ENCODE peak calls at places on chromosomes 11 and 22, in five cellular contexts. T is K562, X is right lobe of liver, S is stomach, C is uterus. P is an unnamed sample. For H3K27me3, the result is how much of the 10 kb centered on the place peaks cover.

GRCh38 chr22:46970411-46971123 is 208.1 kb downstream of the TBC1D22A start:
- DNase-seq in X (no peak), T (no peak), S (no peak), C (no peak), P (no peak)

GRCh38 chr22:25013634-25014033 is 61.1 kb downstream of the KIAA1671 start:
- DNase-seq in T (no peak), C (peak), S (no peak), X (no peak), P (peak)

GRCh38 chr11:76206327-76207081 is at the start of gene WNT11:
- DNase-seq in C (peak), X (no peak), T (peak), S (peak), P (peak)

GRCh38 chr11:62614275-62614674 is 1.2 kb downstream of the ROM1 start:
- DNase-seq in S (peak), X (no peak), C (no peak), T (peak), P (peak)

GRCh38 chr11:83033972-83034672 is 37.6 kb downstream of the RAB30 start:
- DNase-seq in T (no peak), C (peak), X (no peak), S (peak), P (peak)

GRCh38 chr11:119639642-119640205 is 89.3 kb downstream of the NECTIN1 start:
- DNase-seq in T (no peak), S (no peak), X (no peak), C (no peak), P (no peak)

GRCh38 chr22:16957781-16958180 is 50.2 kb downstream of the GAB4 start:
- DNase-seq in X (no peak), C (no peak), T (peak), S (no peak), P (no peak)

GRCh38 chr22:29720824-29721323 is 1.1 kb downstream of the CABP7 start:
- DNase-seq in S (no peak), T (no peak), C (no peak), X (no peak), P (no peak)

GRCh38 chr22:49966041-49966715 is 5.6 kb downstream of the PIM3 start:
- DNase-seq in C (peak), T (no peak), X (peak), S (peak), P (peak)

GRCh38 chr22:29587938-29588699 is 7.2 kb upstream of the NIPSNAP1 start:
- DNase-seq in T (no peak), C (no peak), S (no peak), X (no peak), P (no peak)

GRCh38 chr11:77120571-77120970 is 7.5 kb upstream of the MYO7A start:
- DNase-seq in X (no peak), T (no peak), S (no peak), C (no peak), P (peak)

GRCh38 chr11:88043149-88043548 is 132.1 kb downstream of the RAB38 start:
- DNase-seq in S (no peak), T (no peak), X (no peak), C (no peak), P (no peak)

GRCh38 chr22:21726650-21727049 is 8.9 kb downstream of the YPEL1 start:
- DNase-seq in T (peak), X (no peak), C (no peak), S (no peak), P (no peak)

DNA sequence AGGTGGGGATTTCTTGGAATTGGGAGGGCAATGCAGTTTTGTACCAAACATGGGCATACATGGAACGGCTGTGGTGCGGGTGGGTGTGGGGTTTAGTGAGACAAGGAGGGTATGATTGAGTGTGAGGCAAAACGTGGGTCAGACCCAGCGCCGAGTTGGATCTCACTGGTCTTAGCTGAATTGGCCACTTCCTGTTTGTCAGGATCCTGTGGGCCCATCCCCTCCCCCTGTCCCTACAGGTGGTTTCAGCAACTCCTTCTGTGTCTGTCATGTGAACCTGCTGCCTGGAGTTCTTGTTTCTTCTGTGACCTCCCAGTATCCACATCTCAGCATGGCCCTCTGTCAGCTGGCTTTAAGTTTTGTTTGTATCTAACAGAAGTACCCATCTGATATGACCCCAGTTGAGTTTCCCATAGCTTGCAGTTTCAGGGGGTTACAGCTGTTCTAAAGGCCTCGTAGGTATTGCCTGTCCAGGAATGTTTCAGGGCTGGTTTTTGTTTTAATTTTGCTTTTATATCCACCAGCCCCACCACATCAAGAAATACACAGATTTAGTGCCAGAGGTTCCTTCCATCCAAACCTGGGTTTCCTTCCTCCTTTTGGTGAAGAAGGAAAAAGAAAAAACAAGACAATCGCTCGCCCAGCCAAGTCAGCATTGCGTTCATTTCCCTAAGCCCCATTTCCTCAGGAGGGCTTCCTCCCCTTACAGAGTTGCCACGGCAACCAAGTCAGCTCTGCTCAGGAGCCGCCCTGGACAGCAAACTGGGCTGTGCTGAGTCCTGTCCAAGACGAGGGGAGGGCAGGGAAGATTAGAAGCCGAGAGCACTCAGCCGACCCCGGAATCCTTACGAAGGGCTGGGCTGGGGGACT is 6.1 kb downstream of the APOL1 start:
- DNase-seq in C (peak), S (no peak), T (peak), X (peak), P (peak)
- H3K27ac ChIP-seq in C (peak), S (peak), T (peak), X (peak), P (peak)

DNA sequence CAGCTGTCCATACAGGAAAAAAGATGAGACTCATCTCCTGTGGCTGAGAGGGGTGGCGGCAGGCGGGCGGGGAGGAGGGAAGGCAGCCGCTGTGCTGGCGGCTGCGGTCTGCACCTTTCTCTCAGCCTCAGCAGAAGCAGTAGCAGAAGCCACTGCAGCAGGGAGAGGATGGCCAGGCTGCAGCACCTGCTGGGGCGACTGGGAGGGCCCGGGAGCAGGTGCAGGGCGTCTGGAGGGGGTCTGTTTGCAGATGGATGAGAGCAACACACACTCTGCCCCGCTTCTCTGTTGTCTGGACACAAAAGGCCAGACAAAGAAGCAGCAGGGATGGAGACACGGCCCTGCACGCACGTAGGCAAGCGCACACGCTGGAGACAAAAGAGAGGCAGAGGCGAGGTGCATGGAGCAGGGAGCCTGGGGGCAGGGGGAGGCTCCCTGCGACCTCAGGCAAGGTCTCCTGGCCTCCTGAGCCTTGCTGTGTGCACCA is 9.3 kb upstream of the MIAT start:
- DNase-seq in X (no peak), C (no peak), T (no peak), S (no peak), P (no peak)
- H3K27me3 ChIP-seq in X (under half), C (under half), T (under half), S (under half), P (under half)

GRCh38 chr11:11230802-11231562 is 122.1 kb downstream of the CSNK2A3 start:
- DNase-seq in T (peak), X (no peak), S (no peak), C (no peak), P (no peak)

GRCh38 chr11:11231763-11232162 is 121.3 kb downstream of the CSNK2A3 start:
- DNase-seq in S (no peak), T (no peak), X (no peak), C (no peak), P (no peak)

GRCh38 chr11:11227686-11228085 is 125.4 kb downstream of the CSNK2A3 start:
- DNase-seq in T (no peak), C (no peak), S (no peak), X (no peak), P (no peak)

DNA sequence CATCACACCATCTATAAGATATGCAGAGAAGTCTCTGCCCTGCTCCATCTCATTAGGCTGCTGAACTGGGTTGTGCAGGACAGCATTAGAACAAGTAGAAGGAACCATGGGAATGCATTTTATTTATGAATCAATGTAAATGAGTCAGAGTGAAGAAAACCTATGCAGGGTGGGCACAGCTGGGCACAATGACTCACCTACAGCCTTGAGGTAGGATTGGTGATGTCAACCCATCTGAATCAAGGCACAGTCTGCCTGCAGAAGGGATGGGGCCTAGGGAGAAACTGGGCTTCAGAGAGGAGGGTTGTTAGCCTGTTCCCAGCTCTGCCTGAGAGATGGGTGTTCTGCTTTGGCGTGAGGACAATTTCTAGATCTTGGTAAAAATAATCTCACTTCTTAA is 123.4 kb downstream of the CSNK2A3 start:
- DNase-seq in S (no peak), C (no peak), T (no peak), X (no peak), P (no peak)
- TF ChIP-seq POLR2A in S (no peak), C (no peak), T (no peak), X (no peak), P (no peak)

GRCh38 chr11:9461068-9461759 is 402 bp downstream of the ZNF143 start:
- DNase-seq in S (peak), T (peak), C (peak), X (peak), P (peak)
- H3K27ac ChIP-seq in S (peak), T (peak), C (peak), X (peak), P (peak)

DNA sequence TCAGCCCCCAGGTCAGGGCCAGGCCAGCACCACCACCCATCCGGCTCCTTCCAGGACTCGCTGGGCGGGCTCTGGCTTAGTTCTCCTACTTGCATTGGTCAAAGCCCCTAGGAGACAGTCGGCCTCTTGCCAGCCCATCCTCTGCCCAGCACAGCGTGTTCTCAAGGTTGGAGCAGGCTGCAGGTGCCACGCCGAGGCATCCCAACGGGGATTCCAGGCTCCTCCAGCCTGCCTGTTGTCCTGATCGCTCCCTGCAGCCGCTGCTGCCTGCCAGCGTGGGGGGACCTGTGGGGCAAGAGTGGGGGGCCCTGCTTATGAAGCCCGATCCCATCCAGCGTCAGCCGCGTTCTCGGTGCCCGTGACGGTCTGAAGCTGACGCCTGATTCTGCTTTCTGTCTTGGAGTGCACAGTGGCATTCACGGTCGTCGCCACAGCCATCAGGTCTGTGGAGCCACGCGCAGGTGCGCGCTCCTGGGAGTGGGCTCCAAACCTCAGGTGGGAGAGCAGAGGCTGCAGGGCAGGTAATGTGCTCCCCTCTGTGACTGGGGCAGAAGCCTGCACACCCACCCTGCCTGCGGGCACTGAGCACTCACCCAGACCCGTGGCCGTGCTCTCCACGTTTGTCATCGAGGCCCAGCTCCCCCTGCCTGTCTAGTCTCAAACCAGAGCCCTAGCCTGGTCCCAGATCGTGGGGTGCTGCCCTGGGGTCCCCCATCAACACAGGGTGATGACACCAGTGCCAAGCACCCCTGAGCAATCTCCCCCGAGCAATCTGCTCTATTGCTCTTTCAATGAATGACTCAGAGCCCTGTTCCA is 991.6 kb downstream of the BRD1 start:
- DNase-seq in C (no peak), S (no peak), X (no peak), T (no peak), P (no peak)
- H3K27me3 ChIP-seq in C (under half), S (under half), X (under half), T (under half), P (under half)

GRCh38 chr11:126112547-126112946 is 49.9 kb upstream of the CDON start:
- DNase-seq in S (no peak), T (no peak), C (no peak), X (no peak), P (peak)
- TF ChIP-seq POLR2A in S (no peak), T (no peak), C (no peak), X (no peak), P (no peak)

DNA sequence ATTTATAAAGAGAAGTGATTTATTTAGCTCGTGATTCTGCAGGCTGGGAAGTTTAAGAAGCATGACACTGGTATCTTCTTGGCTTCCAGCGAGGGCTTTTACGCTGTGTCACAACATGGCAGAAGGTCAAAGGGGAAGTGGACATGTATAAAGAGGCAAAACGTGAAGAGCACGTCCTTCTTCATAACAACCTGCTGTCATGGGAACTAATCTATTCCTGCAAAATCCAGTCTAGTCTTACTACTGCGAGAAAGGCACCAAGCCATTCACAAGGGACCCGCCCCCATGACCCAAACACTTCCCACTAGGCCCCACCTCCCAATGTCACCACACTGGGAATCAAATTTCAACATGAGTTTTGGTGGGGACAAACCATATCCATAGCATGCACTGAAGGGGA is 58.3 kb downstream of the AMOTL1 start:
- DNase-seq in X (no peak), C (no peak), S (no peak), T (peak), P (no peak)
- H3K27ac ChIP-seq in X (no peak), C (no peak), S (no peak), T (no peak), P (no peak)

DNA sequence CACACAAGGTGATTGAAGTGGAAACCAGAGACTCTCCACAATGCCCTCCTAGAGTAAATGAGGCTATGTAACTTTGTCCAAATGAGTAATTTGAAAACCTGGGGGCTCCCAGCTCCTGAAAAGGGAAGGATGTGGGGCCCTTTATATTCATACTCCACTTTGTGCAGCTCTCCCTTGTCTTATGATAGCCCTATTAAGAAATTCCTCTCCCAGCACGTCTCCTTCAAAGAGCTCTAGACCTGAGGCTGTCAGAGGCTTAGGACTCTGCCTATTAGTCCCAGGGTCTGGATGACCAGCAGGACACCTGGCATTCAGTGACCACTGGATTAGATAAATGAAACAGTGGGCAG is 2.1 kb downstream of the SLC43A1 start:
- DNase-seq in C (no peak), X (no peak), S (no peak), T (no peak), P (no peak)
- H3K27me3 ChIP-seq in C (under half), X (under half), S (under half), T (under half), P (under half)

P was measured in heart left ventricle.